ENCODE peak calls at places on chromosome 4, in seven cellular contexts. One of them, this sample, is unnamed.

GRCh38 chr4:96016615-96017299 is 176.9 kb downstream of the PDHA2 start:
- DNase-seq in GM18507: no peak
- DNase-seq in uterus: no peak
- DNase-seq in aorta: no peak
- DNase-seq in iris pigment epithelial cell: peak
- DNase-seq in WTC11: no peak
- DNase-seq in psoas muscle: no peak
- DNase-seq in this sample: no peak

GRCh38 chr4:6105311-6105911 is 87.2 kb upstream of the C4orf50 start:
- DNase-seq in GM18507: no peak
- DNase-seq in uterus: no peak
- DNase-seq in aorta: no peak
- DNase-seq in iris pigment epithelial cell: no peak
- DNase-seq in WTC11: peak
- DNase-seq in psoas muscle: no peak
- DNase-seq in this sample: no peak

GRCh38 chr4:40514409-40515025 is 115.1 kb downstream of the RBM47 start:
- DNase-seq in GM18507: no peak
- DNase-seq in uterus: no peak
- DNase-seq in aorta: no peak
- DNase-seq in iris pigment epithelial cell: no peak
- DNase-seq in WTC11: no peak
- DNase-seq in psoas muscle: no peak
- DNase-seq in this sample: no peak

GRCh38 chr4:124953059-124953850 is 240.7 kb upstream of the ANKRD50 start:
- DNase-seq in GM18507: no peak
- DNase-seq in uterus: no peak
- DNase-seq in aorta: no peak
- DNase-seq in iris pigment epithelial cell: peak
- DNase-seq in WTC11: no peak
- DNase-seq in psoas muscle: no peak
- DNase-seq in this sample: no peak

GRCh38 chr4:36189511-36190226 is 54.6 kb downstream of the ARAP2 start:
- DNase-seq in GM18507: peak
- DNase-seq in uterus: no peak
- DNase-seq in aorta: no peak
- DNase-seq in iris pigment epithelial cell: peak
- DNase-seq in WTC11: no peak
- DNase-seq in psoas muscle: no peak
- DNase-seq in this sample: peak

GRCh38 chr4:152633118-152633517 is 46.7 kb downstream of the TMEM154 start:
- DNase-seq in GM18507: no peak
- DNase-seq in uterus: no peak
- DNase-seq in aorta: no peak
- DNase-seq in iris pigment epithelial cell: no peak
- DNase-seq in WTC11: peak
- DNase-seq in psoas muscle: no peak
- DNase-seq in this sample: no peak

GRCh38 chr4:86934772-86935498 is at the start of gene AFF1:
- DNase-seq in GM18507: peak
- DNase-seq in uterus: peak
- DNase-seq in aorta: peak
- DNase-seq in iris pigment epithelial cell: peak
- DNase-seq in WTC11: peak
- DNase-seq in psoas muscle: peak
- DNase-seq in this sample: peak

GRCh38 chr4:100290585-100290984 is 100.3 kb upstream of the DDIT4L start:
- DNase-seq in GM18507: no peak
- DNase-seq in uterus: no peak
- DNase-seq in aorta: no peak
- DNase-seq in iris pigment epithelial cell: peak
- DNase-seq in WTC11: no peak
- DNase-seq in psoas muscle: no peak
- DNase-seq in this sample: no peak

GRCh38 chr4:30828290-30828926 is 108.2 kb downstream of the PCDH7 start:
- DNase-seq in GM18507: no peak
- DNase-seq in uterus: no peak
- DNase-seq in aorta: no peak
- DNase-seq in iris pigment epithelial cell: peak
- DNase-seq in WTC11: no peak
- DNase-seq in psoas muscle: no peak
- DNase-seq in this sample: no peak

GRCh38 chr4:78237360-78237759 is 180.2 kb downstream of the FRAS1 start:
- DNase-seq in GM18507: no peak
- DNase-seq in uterus: no peak
- DNase-seq in aorta: no peak
- DNase-seq in iris pigment epithelial cell: no peak
- DNase-seq in WTC11: no peak
- DNase-seq in psoas muscle: no peak
- DNase-seq in this sample: no peak

GRCh38 chr4:82975792-82976191 is 34.8 kb downstream of the LIN54 start:
- DNase-seq in GM18507: no peak
- DNase-seq in uterus: no peak
- DNase-seq in aorta: no peak
- DNase-seq in iris pigment epithelial cell: peak
- DNase-seq in WTC11: no peak
- DNase-seq in psoas muscle: no peak
- DNase-seq in this sample: no peak

GRCh38 chr4:6855692-6856297 is 53.8 kb upstream of the TBC1D14 start:
- DNase-seq in GM18507: peak
- DNase-seq in uterus: no peak
- DNase-seq in aorta: no peak
- DNase-seq in iris pigment epithelial cell: peak
- DNase-seq in WTC11: no peak
- DNase-seq in psoas muscle: no peak
- DNase-seq in this sample: peak